ENCODE peak calls at places on chromosomes 6 and 20, in eight cellular contexts. N, M, Q, L, F, I, E and Y are unnamed samples.

GRCh38 chr6:157274471-157275226 is 48.7 kb downstream of the TMEM242 start:
- DNase-seq in N (peak), M (peak), Q (peak), L (peak), F (peak), I (peak), E (peak), Y (peak)

GRCh38 chr6:93424303-93425064 is 5.1 kb upstream of the EPHA7 start:
- DNase-seq in N (no peak), M (no peak), Q (no peak), L (no peak), F (no peak), I (peak), E (no peak), Y (no peak)

GRCh38 chr6:163457637-163458561 is 43.4 kb downstream of the QKI start:
- DNase-seq in N (peak), M (peak), Q (peak), L (peak), F (no peak), I (no peak), E (no peak), Y (peak)

GRCh38 chr6:135183532-135184440 is 2.7 kb downstream of the MYB start:
- DNase-seq in N (peak), M (peak), Q (peak), L (peak), F (no peak), I (peak), E (peak), Y (no peak)

GRCh38 chr6:22470454-22471368 is 98.7 kb upstream of the HDGFL1 start:
- DNase-seq in N (peak), M (peak), Q (peak), L (peak), F (no peak), I (no peak), E (peak), Y (peak)

GRCh38 chr20:38447931-38448675 is 13.0 kb upstream of the SNHG17 start:
- DNase-seq in N (no peak), M (no peak), Q (no peak), L (no peak), F (no peak), I (no peak), E (no peak), Y (no peak)

GRCh38 chr6:36818741-36819140 is 20.5 kb downstream of the CPNE5 start:
- DNase-seq in N (no peak), M (no peak), Q (no peak), L (no peak), F (no peak), I (no peak), E (no peak), Y (no peak)

GRCh38 chr6:3260772-3261517 is 2.2 kb downstream of the PSMG4 start:
- DNase-seq in N (no peak), M (no peak), Q (no peak), L (no peak), F (no peak), I (no peak), E (no peak), Y (no peak)

GRCh38 chr6:158954778-158955177 is 45.2 kb downstream of the RSPH3 start:
- DNase-seq in N (no peak), M (no peak), Q (no peak), L (no peak), F (no peak), I (no peak), E (no peak), Y (no peak)

GRCh38 chr6:127366281-127367022 is 23.0 kb upstream of the ECHDC1 start:
- DNase-seq in N (peak), M (peak), Q (peak), L (peak), F (peak), I (no peak), E (no peak), Y (peak)

GRCh38 chr6:112431803-112432202 is 84.7 kb downstream of the RFPL4B start:
- DNase-seq in N (no peak), M (no peak), Q (no peak), L (no peak), F (no peak), I (no peak), E (no peak), Y (no peak)

GRCh38 chr6:170045981-170046667 is 244.8 kb downstream of the DLL1 start:
- DNase-seq in N (no peak), M (no peak), Q (no peak), L (no peak), F (no peak), I (no peak), E (no peak), Y (no peak)

GRCh38 chr20:10005885-10006284 is 28.9 kb upstream of the ANKEF1 start:
- DNase-seq in N (no peak), M (no peak), Q (no peak), L (no peak), F (no peak), I (no peak), E (no peak), Y (no peak)

GRCh38 chr6:5697508-5697907 is 309.2 kb downstream of the NRN1 start:
- DNase-seq in N (no peak), M (peak), Q (no peak), L (no peak), F (no peak), I (no peak), E (no peak), Y (no peak)

GRCh38 chr6:5695260-5696245 is 311.2 kb downstream of the NRN1 start:
- DNase-seq in N (peak), M (peak), Q (peak), L (peak), F (no peak), I (no peak), E (no peak), Y (peak)

GRCh38 chr6:5698318-5698717 is 308.4 kb downstream of the NRN1 start:
- DNase-seq in N (no peak), M (no peak), Q (no peak), L (no peak), F (no peak), I (no peak), E (no peak), Y (no peak)

DNA sequence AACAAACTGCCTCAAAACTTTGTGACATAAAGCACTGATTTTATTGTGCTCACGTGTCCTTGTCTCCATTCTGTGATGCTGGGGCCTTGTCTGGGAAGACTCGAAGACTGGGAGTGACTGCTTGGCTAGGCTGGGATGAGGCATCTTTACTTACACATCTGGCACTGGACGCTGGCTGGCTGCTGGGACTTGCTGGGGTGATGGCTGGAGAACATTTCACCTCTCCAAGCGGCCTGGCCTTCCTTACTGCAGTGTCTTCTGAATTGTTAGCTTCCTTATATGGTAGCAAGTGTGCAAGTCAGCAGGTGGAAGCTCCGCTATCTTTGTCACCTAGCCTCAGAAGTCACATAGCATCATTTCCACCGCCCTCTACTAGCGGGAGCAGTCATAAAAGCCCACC is 313.1 kb downstream of the NRN1 start:
- DNase-seq in N (no peak), M (no peak), Q (no peak), L (no peak), F (no peak), I (no peak), E (no peak), Y (no peak)
- TF ChIP-seq CTCF in N (no peak), M (no peak), Q (no peak), L (no peak), F (no peak), I (no peak), E (no peak), Y (no peak)

GRCh38 chr20:32637738-32638137 is 36.0 kb downstream of the C20orf203 start:
- DNase-seq in N (no peak), M (no peak), Q (no peak), L (no peak), F (no peak), I (no peak), E (no peak), Y (no peak)

GRCh38 chr20:32637311-32637710 is 36.4 kb downstream of the C20orf203 start:
- DNase-seq in N (no peak), M (no peak), Q (no peak), L (no peak), F (no peak), I (no peak), E (no peak), Y (no peak)

GRCh38 chr20:32639284-32639683 is 34.5 kb downstream of the C20orf203 start:
- DNase-seq in N (no peak), M (no peak), Q (no peak), L (no peak), F (no peak), I (no peak), E (no peak), Y (no peak)

GRCh38 chr20:32636821-32637220 is 36.9 kb downstream of the C20orf203 start:
- DNase-seq in N (no peak), M (no peak), Q (no peak), L (no peak), F (no peak), I (no peak), E (no peak), Y (no peak)

GRCh38 chr20:32638848-32639247 is 34.9 kb downstream of the C20orf203 start:
- DNase-seq in N (no peak), M (peak), Q (peak), L (no peak), F (no peak), I (no peak), E (peak), Y (no peak)
- H3K4me3 ChIP-seq in N (no peak), M (no peak), Q (no peak), L (no peak), F (no peak), I (no peak), E (no peak), Y (no peak)

DNA sequence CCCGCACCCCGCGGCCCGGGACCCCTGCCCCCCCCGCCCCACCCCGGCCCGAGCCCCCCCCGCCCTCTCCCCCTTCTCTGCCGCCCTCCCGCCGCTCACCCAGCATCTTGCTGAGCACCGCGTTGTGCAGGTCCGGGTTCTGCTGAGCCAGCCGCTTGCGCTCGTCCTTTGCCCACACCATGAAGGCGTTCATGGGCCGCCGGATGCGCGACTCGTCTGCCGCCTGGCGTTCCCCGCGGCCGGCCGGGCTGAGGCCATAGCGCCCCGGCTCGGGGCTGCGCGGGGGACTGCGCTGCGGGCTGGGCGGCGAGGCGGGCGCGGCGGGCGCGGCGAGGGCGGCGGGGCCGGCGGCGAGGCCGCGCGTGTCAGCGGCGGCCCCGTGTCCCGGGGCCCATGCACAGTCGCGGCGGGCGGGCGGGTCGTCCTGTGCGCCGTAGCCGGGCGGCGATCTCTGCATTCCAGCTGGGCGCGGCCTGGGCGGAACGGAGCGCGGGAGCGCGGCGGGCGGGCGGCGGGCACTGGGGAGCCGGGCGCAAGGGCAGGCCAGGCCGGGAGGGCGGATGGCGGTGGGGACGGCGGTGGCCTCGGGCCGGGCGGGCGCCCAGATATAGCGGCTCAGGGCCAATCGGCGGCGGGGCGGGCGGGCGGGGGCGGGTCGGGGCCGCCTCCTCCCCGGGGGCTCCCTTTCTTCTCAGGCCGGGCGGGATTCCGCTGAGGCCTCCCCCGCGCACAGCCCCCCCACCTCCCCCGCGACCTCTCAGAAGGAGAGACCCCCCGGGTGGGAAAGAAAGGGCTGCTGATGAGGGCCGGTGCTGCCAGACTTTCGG is at the start of gene SOX18:
- DNase-seq in N (peak), M (no peak), Q (peak), L (peak), F (no peak), I (no peak), E (no peak), Y (no peak)
- TF ChIP-seq CTCF in N (no peak), M (no peak), Q (no peak), L (peak), F (no peak), I (no peak), E (no peak), Y (no peak)

GRCh38 chr6:26473758-26474438 is 16.1 kb downstream of the BTN2A1 start:
- DNase-seq in N (peak), M (peak), Q (peak), L (peak), F (peak), I (peak), E (peak), Y (peak)
- H3K4me3 ChIP-seq in N (peak), M (peak), Q (peak), L (peak), F (peak), I (peak), E (peak), Y (peak)